ENCODE peak calls at places on chromosomes 5 and 9, in seven cellular contexts. One of them, this sample, is unnamed.

GRCh38 chr5:72552041-72552557 is 44.9 kb upstream of the ZNF366 start:
- DNase-seq in GM23248: peak; percentile 61
- DNase-seq in tibial nerve: no peak
- DNase-seq in CD8-positive, alpha-beta memory T cell: no peak
- DNase-seq in iPS DF 6.9: no peak
- DNase-seq in cardiac muscle cell: no peak
- DNase-seq in A549: no peak
- DNase-seq in this sample: no peak

GRCh38 chr5:157670662-157671591 is at the start of gene C5orf52:
- DNase-seq in A549: peak; percentile 35
- DNase-seq in iPS DF 6.9: no peak
- DNase-seq in GM23248: peak; percentile 70
- DNase-seq in cardiac muscle cell: peak; percentile 66
- DNase-seq in CD8-positive, alpha-beta memory T cell: peak; percentile 42
- DNase-seq in tibial nerve: no peak
- DNase-seq in this sample: no peak

GRCh38 chr9:123551636-123552203 is 195.7 kb downstream of the CRB2 start:
- DNase-seq in iPS DF 6.9: no peak
- DNase-seq in CD8-positive, alpha-beta memory T cell: no peak
- DNase-seq in tibial nerve: no peak
- DNase-seq in A549: no peak
- DNase-seq in cardiac muscle cell: no peak
- DNase-seq in GM23248: no peak
- DNase-seq in this sample: no peak

GRCh38 chr9:134618163-134618822 is 23.3 kb upstream of the COL5A1 start:
- DNase-seq in CD8-positive, alpha-beta memory T cell: no peak
- DNase-seq in iPS DF 6.9: no peak
- DNase-seq in GM23248: peak; percentile 43
- DNase-seq in tibial nerve: no peak
- DNase-seq in A549: no peak
- DNase-seq in cardiac muscle cell: no peak
- DNase-seq in this sample: no peak

GRCh38 chr5:114174837-114175236 is 187.0 kb upstream of the KCNN2 start:
- DNase-seq in GM23248: no peak
- DNase-seq in iPS DF 6.9: no peak
- DNase-seq in tibial nerve: no peak
- DNase-seq in CD8-positive, alpha-beta memory T cell: no peak
- DNase-seq in cardiac muscle cell: no peak
- DNase-seq in A549: no peak
- DNase-seq in this sample: no peak

GRCh38 chr9:131818089-131818488 is 78.2 kb upstream of the RAPGEF1 start:
- DNase-seq in cardiac muscle cell: no peak
- DNase-seq in CD8-positive, alpha-beta memory T cell: no peak
- DNase-seq in iPS DF 6.9: no peak
- DNase-seq in tibial nerve: no peak
- DNase-seq in GM23248: no peak
- DNase-seq in A549: no peak
- DNase-seq in this sample: no peak

GRCh38 chr9:115167175-115167574 is 49.2 kb upstream of the TNC start:
- DNase-seq in iPS DF 6.9: no peak
- DNase-seq in A549: no peak
- DNase-seq in GM23248: peak; percentile 87
- DNase-seq in tibial nerve: no peak
- DNase-seq in CD8-positive, alpha-beta memory T cell: no peak
- DNase-seq in cardiac muscle cell: no peak
- DNase-seq in this sample: no peak

GRCh38 chr9:133718533-133719315 is 19.4 kb downstream of the SARDH start:
- DNase-seq in cardiac muscle cell: no peak
- DNase-seq in iPS DF 6.9: no peak
- DNase-seq in tibial nerve: no peak
- DNase-seq in CD8-positive, alpha-beta memory T cell: no peak
- DNase-seq in GM23248: no peak
- DNase-seq in A549: no peak
- DNase-seq in this sample: no peak

GRCh38 chr9:136513191-136513590 is 30.4 kb upstream of the SEC16A start:
- DNase-seq in CD8-positive, alpha-beta memory T cell: no peak
- DNase-seq in cardiac muscle cell: no peak
- DNase-seq in tibial nerve: no peak
- DNase-seq in GM23248: no peak
- DNase-seq in A549: no peak
- DNase-seq in iPS DF 6.9: no peak
- DNase-seq in this sample: no peak

GRCh38 chr9:125997510-125997823 is 250.3 kb downstream of the PBX3 start:
- DNase-seq in CD8-positive, alpha-beta memory T cell: no peak
- DNase-seq in cardiac muscle cell: peak; percentile 68
- DNase-seq in tibial nerve: no peak
- DNase-seq in iPS DF 6.9: no peak
- DNase-seq in GM23248: no peak
- DNase-seq in A549: no peak
- DNase-seq in this sample: no peak

GRCh38 chr5:161391724-161392123 is 154.8 kb downstream of the GABRB2 start:
- DNase-seq in iPS DF 6.9: no peak
- DNase-seq in A549: no peak
- DNase-seq in GM23248: no peak
- DNase-seq in cardiac muscle cell: no peak
- DNase-seq in tibial nerve: no peak
- DNase-seq in CD8-positive, alpha-beta memory T cell: no peak
- DNase-seq in this sample: no peak

GRCh38 chr9:115220339-115221009 is 102.5 kb upstream of the TNC start:
- DNase-seq in cardiac muscle cell: no peak
- DNase-seq in CD8-positive, alpha-beta memory T cell: no peak
- DNase-seq in tibial nerve: no peak
- DNase-seq in iPS DF 6.9: no peak
- DNase-seq in GM23248: no peak
- DNase-seq in A549: no peak
- DNase-seq in this sample: no peak

GRCh38 chr9:133762488-133763271 is 24.5 kb upstream of the SARDH start:
- DNase-seq in iPS DF 6.9: no peak
- DNase-seq in CD8-positive, alpha-beta memory T cell: no peak
- DNase-seq in tibial nerve: no peak
- DNase-seq in A549: no peak
- DNase-seq in GM23248: no peak
- DNase-seq in cardiac muscle cell: no peak
- DNase-seq in this sample: no peak

GRCh38 chr5:134018154-134018985 is 13.6 kb upstream of the VDAC1 start:
- DNase-seq in iPS DF 6.9: no peak
- DNase-seq in cardiac muscle cell: no peak
- DNase-seq in A549: peak; percentile 92
- DNase-seq in GM23248: peak; percentile 50
- DNase-seq in CD8-positive, alpha-beta memory T cell: no peak
- DNase-seq in tibial nerve: no peak
- DNase-seq in this sample: no peak

GRCh38 chr5:56512314-56512996 is 279.3 kb upstream of the ANKRD55 start:
- DNase-seq in CD8-positive, alpha-beta memory T cell: no peak
- DNase-seq in iPS DF 6.9: no peak
- DNase-seq in tibial nerve: no peak
- DNase-seq in GM23248: peak; percentile 30
- DNase-seq in A549: no peak
- DNase-seq in cardiac muscle cell: no peak
- DNase-seq in this sample: no peak

GRCh38 chr9:134575103-134575816 is 66.3 kb upstream of the COL5A1 start:
- DNase-seq in cardiac muscle cell: no peak
- DNase-seq in CD8-positive, alpha-beta memory T cell: peak; percentile 22
- DNase-seq in GM23248: no peak
- DNase-seq in iPS DF 6.9: no peak
- DNase-seq in tibial nerve: peak; percentile 2
- DNase-seq in A549: no peak
- DNase-seq in this sample: no peak

GRCh38 chr9:68822596-68823165 is 117.6 kb downstream of the PIP5K1B start:
- DNase-seq in tibial nerve: no peak
- DNase-seq in A549: peak; percentile 4
- DNase-seq in CD8-positive, alpha-beta memory T cell: no peak
- DNase-seq in iPS DF 6.9: no peak
- DNase-seq in cardiac muscle cell: no peak
- DNase-seq in GM23248: no peak
- DNase-seq in this sample: no peak

GRCh38 chr5:135242496-135243193 is 156.4 kb downstream of the MACROH2A1 start:
- DNase-seq in CD8-positive, alpha-beta memory T cell: no peak
- DNase-seq in iPS DF 6.9: no peak
- DNase-seq in GM23248: peak; percentile 77
- DNase-seq in cardiac muscle cell: no peak
- DNase-seq in tibial nerve: peak; percentile 32
- DNase-seq in A549: no peak
- DNase-seq in this sample: no peak

GRCh38 chr5:154199671-154200220 is 9.2 kb downstream of the GALNT10 start:
- DNase-seq in cardiac muscle cell: no peak
- DNase-seq in CD8-positive, alpha-beta memory T cell: no peak
- DNase-seq in tibial nerve: no peak
- DNase-seq in iPS DF 6.9: no peak
- DNase-seq in GM23248: no peak
- DNase-seq in A549: no peak
- DNase-seq in this sample: no peak

GRCh38 chr9:93235278-93235960 is 51.5 kb downstream of the WNK2 start:
- DNase-seq in CD8-positive, alpha-beta memory T cell: no peak
- DNase-seq in cardiac muscle cell: no peak
- DNase-seq in A549: no peak
- DNase-seq in GM23248: no peak
- DNase-seq in tibial nerve: peak; percentile 47
- DNase-seq in iPS DF 6.9: no peak
- DNase-seq in this sample: no peak
- H3K27ac ChIP-seq in CD8-positive, alpha-beta memory T cell: no peak overlapping the region
- H3K27ac ChIP-seq in cardiac muscle cell: no peak overlapping the region
- H3K27ac ChIP-seq in A549: no peak overlapping the region
- H3K27ac ChIP-seq in GM23248: no peak overlapping the region
- H3K27ac ChIP-seq in tibial nerve: no peak overlapping the region
- H3K27ac ChIP-seq in iPS DF 6.9: no peak overlapping the region
- H3K27ac ChIP-seq in this sample: no peak overlapping the region

DNA sequence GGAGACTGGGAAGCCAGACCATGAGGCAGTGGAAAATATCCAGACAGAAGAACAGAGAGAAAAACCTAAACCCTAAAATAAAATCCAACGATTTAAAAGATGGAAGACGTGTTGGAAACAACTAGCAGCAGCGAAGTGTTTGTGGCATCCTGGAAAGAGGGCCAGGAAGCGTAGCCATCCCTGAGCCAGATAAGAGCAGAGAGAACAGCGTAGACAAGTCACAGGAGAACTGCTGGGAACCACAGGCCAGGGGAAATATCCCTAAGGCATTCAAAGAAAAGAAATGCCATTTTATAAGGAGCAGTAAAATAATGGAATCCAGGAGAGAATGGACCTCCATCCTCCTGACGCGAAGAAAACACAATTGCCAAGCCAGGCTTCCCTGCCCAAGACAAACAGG is 39.6 kb upstream of the NKD2 start:
- DNase-seq in iPS DF 6.9: no peak
- DNase-seq in A549: no peak
- DNase-seq in cardiac muscle cell: no peak
- DNase-seq in CD8-positive, alpha-beta memory T cell: no peak
- DNase-seq in GM23248: no peak
- DNase-seq in tibial nerve: no peak
- DNase-seq in this sample: no peak
- H3K27ac ChIP-seq in iPS DF 6.9: no peak overlapping the region
- H3K27ac ChIP-seq in A549: no peak overlapping the region
- H3K27ac ChIP-seq in cardiac muscle cell: no peak overlapping the region
- H3K27ac ChIP-seq in CD8-positive, alpha-beta memory T cell: no peak overlapping the region
- H3K27ac ChIP-seq in GM23248: no peak overlapping the region
- H3K27ac ChIP-seq in tibial nerve: no peak overlapping the region
- H3K27ac ChIP-seq in this sample: peak overlapping the region; percentile 19

GRCh38 chr5:39443911-39444310 is 19.1 kb upstream of the DAB2 start:
- DNase-seq in iPS DF 6.9: no peak
- DNase-seq in GM23248: no peak
- DNase-seq in A549: no peak
- DNase-seq in CD8-positive, alpha-beta memory T cell: no peak
- DNase-seq in cardiac muscle cell: no peak
- DNase-seq in tibial nerve: no peak
- DNase-seq in this sample: no peak

GRCh38 chr5:39447968-39448367 is 23.2 kb upstream of the DAB2 start:
- DNase-seq in CD8-positive, alpha-beta memory T cell: no peak
- DNase-seq in iPS DF 6.9: no peak
- DNase-seq in cardiac muscle cell: no peak
- DNase-seq in GM23248: peak; percentile 32
- DNase-seq in A549: peak; percentile 16
- DNase-seq in tibial nerve: no peak
- DNase-seq in this sample: no peak

GRCh38 chr5:39447059-39447458 is 22.3 kb upstream of the DAB2 start:
- DNase-seq in GM23248: peak; percentile 72
- DNase-seq in iPS DF 6.9: no peak
- DNase-seq in CD8-positive, alpha-beta memory T cell: no peak
- DNase-seq in tibial nerve: no peak
- DNase-seq in cardiac muscle cell: no peak
- DNase-seq in A549: no peak
- DNase-seq in this sample: no peak

GRCh38 chr5:39448504-39449128 is 23.8 kb upstream of the DAB2 start:
- DNase-seq in A549: no peak
- DNase-seq in tibial nerve: no peak
- DNase-seq in cardiac muscle cell: no peak
- DNase-seq in GM23248: no peak
- DNase-seq in CD8-positive, alpha-beta memory T cell: no peak
- DNase-seq in iPS DF 6.9: no peak
- DNase-seq in this sample: no peak

DNA sequence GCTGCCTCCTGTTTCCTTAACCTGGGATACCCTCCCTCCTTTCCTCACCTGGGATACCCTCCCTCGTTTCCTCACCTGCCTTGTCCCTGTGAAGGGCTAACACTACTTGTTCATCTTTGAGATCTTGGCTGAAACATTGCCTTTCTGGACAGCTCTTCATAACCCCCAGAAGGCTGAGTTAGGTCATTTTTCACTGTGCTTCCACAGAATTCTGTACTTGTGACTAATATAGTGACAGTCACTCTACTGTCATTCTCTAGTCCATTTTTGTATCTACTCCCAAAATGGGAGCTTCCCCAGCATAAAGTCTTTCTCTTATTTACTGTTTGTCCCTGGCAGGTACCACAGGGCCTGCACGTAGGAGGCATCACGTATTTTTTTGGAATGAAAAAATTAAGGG is 21.5 kb upstream of the DAB2 start:
- DNase-seq in cardiac muscle cell: no peak
- DNase-seq in CD8-positive, alpha-beta memory T cell: no peak
- DNase-seq in tibial nerve: no peak
- DNase-seq in A549: no peak
- DNase-seq in GM23248: peak; percentile 48
- DNase-seq in iPS DF 6.9: no peak
- DNase-seq in this sample: no peak
- H3K27ac ChIP-seq in cardiac muscle cell: no peak overlapping the region
- H3K27ac ChIP-seq in CD8-positive, alpha-beta memory T cell: no peak overlapping the region
- H3K27ac ChIP-seq in tibial nerve: no peak overlapping the region
- H3K27ac ChIP-seq in A549: no peak overlapping the region
- H3K27ac ChIP-seq in GM23248: peak overlapping the region; percentile 68
- H3K27ac ChIP-seq in iPS DF 6.9: no peak overlapping the region
- H3K27ac ChIP-seq in this sample: no peak overlapping the region

DNA sequence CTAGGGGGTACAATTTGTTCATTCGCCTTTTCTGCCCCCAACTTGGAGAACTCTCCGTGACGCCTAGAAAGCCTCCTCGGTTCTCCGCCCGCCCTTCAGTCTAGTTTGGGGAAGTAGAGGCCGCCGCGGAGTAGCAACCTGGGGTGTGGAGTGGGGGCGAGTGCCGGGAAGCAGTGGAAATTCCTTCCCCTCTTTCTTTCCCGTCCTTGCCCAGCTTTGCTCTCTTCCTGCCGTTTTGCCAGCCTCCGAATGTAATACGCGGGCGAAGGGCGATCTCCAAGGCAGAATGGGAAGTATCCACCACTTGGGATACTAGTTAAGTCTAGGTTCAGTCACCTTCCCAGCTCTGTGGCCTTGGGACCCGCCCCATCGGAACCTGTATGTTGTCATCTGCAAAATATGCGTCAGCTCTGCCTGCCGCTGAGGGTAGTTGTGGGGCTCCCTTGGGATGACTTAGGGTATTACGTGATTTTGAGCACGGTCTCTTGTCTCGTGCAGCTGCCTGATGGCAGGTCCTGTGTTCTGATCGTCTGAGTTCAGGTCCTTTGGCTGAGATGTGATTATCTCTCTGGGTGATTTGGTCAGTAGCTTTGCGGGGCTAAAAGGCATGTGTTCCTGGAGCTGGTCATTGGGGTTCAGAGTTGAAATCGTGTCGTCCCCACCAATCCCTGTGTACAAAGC is 726 bp downstream of the PAM start:
- DNase-seq in cardiac muscle cell: peak; percentile 36
- DNase-seq in CD8-positive, alpha-beta memory T cell: peak; percentile 82
- DNase-seq in tibial nerve: peak; percentile 63
- DNase-seq in GM23248: peak; percentile 93
- DNase-seq in A549: peak; percentile 50
- DNase-seq in iPS DF 6.9: no peak
- DNase-seq in this sample: no peak
- H3K27ac ChIP-seq in cardiac muscle cell: no peak overlapping the region
- H3K27ac ChIP-seq in CD8-positive, alpha-beta memory T cell: peak overlapping the region; percentile 78
- H3K27ac ChIP-seq in tibial nerve: peak overlapping the region; percentile 65
- H3K27ac ChIP-seq in GM23248: peak overlapping the region; percentile 60
- H3K27ac ChIP-seq in A549: peak overlapping the region; percentile 92
- H3K27ac ChIP-seq in iPS DF 6.9: no peak overlapping the region
- H3K27ac ChIP-seq in this sample: peak overlapping the region; percentile 84